ENCODE peak calls at places on chromosomes 5 and 9, in eight cellular contexts. G is uterus, H is heart left ventricle, Y is Peyer's patch, E is kidney, N is pancreas, M is mesenchymal stem cell, B is K562. X is an unnamed sample. For H3K4me1, the result is how much of the 10 kb centered on the place peaks cover.

GRCh38 chr5:32217886-32218396 is 43.8 kb upstream of the GOLPH3 start:
- DNase-seq in G (no peak), H (peak), Y (no peak), E (no peak), N (no peak), M (peak), B (no peak), X (no peak)

GRCh38 chr5:168286386-168286785 is 5.1 kb upstream of the WWC1 start:
- DNase-seq in G (no peak), H (no peak), Y (no peak), E (no peak), N (no peak), M (no peak), B (no peak), X (no peak)

GRCh38 chr5:139110526-139111168 is 87.5 kb downstream of the SIL1 start:
- DNase-seq in G (no peak), H (no peak), Y (no peak), E (no peak), N (no peak), M (no peak), B (no peak), X (no peak)

GRCh38 chr9:98727428-98727827 is 18.7 kb upstream of the GABBR2 start:
- DNase-seq in G (no peak), H (no peak), Y (no peak), E (no peak), N (no peak), M (no peak), B (no peak), X (no peak)

GRCh38 chr9:107105784-107106183 is 177.3 kb upstream of the RAD23B start:
- DNase-seq in G (no peak), H (no peak), Y (no peak), E (no peak), N (no peak), M (no peak), B (no peak), X (no peak)

GRCh38 chr5:157365732-157366131 is 94.3 kb upstream of the NIPAL4 start:
- DNase-seq in G (no peak), H (no peak), Y (no peak), E (no peak), N (no peak), M (no peak), B (no peak), X (no peak)

GRCh38 chr5:17794829-17795228 is 160.6 kb downstream of the TAF11L14 start:
- DNase-seq in G (no peak), H (no peak), Y (no peak), E (no peak), N (no peak), M (no peak), B (no peak), X (no peak)

GRCh38 chr9:33311953-33312352 is 21.6 kb downstream of the NFX1 start:
- DNase-seq in G (no peak), H (no peak), Y (no peak), E (no peak), N (no peak), M (no peak), B (no peak), X (no peak)

GRCh38 chr9:128702949-128703615 is 779 bp downstream of the PKN3 start:
- DNase-seq in G (peak), H (peak), Y (no peak), E (peak), N (no peak), M (peak), B (peak), X (peak)

GRCh38 chr9:123761905-123762605 is 167.9 kb downstream of the DENND1A start:
- DNase-seq in G (no peak), H (no peak), Y (no peak), E (no peak), N (no peak), M (peak), B (no peak), X (no peak)

GRCh38 chr5:81207009-81207408 is 26.1 kb upstream of the CKMT2 start:
- DNase-seq in G (no peak), H (no peak), Y (no peak), E (no peak), N (no peak), M (no peak), B (peak), X (no peak)

GRCh38 chr5:81626524-81626923 is 124.4 kb downstream of the SSBP2 start:
- DNase-seq in G (no peak), H (no peak), Y (no peak), E (no peak), N (no peak), M (peak), B (no peak), X (no peak)

GRCh38 chr5:62341783-62342475 is 35.9 kb downstream of the KIF2A start:
- DNase-seq in G (no peak), H (no peak), Y (no peak), E (no peak), N (no peak), M (no peak), B (no peak), X (no peak)

GRCh38 chr5:69234457-69235268 is at the start of gene CDK7:
- DNase-seq in G (peak), H (peak), Y (peak), E (peak), N (peak), M (peak), B (peak), X (peak)

GRCh38 chr9:131148966-131149677 is 23.7 kb downstream of the NUP214 start:
- DNase-seq in G (no peak), H (no peak), Y (no peak), E (no peak), N (no peak), M (no peak), B (peak), X (no peak)

GRCh38 chr9:130913599-130914416 is 17.2 kb upstream of the QRFP start:
- DNase-seq in G (no peak), H (no peak), Y (no peak), E (no peak), N (no peak), M (no peak), B (peak), X (no peak)

GRCh38 chr5:14440598-14441401 is 140.8 kb upstream of the OTULINL start:
- DNase-seq in G (peak), H (peak), Y (peak), E (peak), N (peak), M (peak), B (no peak), X (no peak)

GRCh38 chr5:14439087-14439841 is 142.3 kb upstream of the OTULINL start:
- DNase-seq in G (no peak), H (no peak), Y (no peak), E (no peak), N (no peak), M (no peak), B (no peak), X (no peak)

GRCh38 chr5:14436801-14437542 is 144.6 kb upstream of the OTULINL start:
- DNase-seq in G (no peak), H (no peak), Y (no peak), E (no peak), N (no peak), M (no peak), B (no peak), X (no peak)

GRCh38 chr5:14438195-14438606 is 143.4 kb upstream of the OTULINL start:
- DNase-seq in G (no peak), H (no peak), Y (no peak), E (no peak), N (no peak), M (no peak), B (no peak), X (no peak)

GRCh38 chr5:14440223-14440597 is 141.4 kb upstream of the OTULINL start:
- DNase-seq in G (no peak), H (no peak), Y (no peak), E (no peak), N (no peak), M (no peak), B (no peak), X (no peak)
- H3K4me3 ChIP-seq in G (peak), H (peak), Y (no peak), E (peak), N (no peak), M (peak), B (no peak), X (peak)

DNA sequence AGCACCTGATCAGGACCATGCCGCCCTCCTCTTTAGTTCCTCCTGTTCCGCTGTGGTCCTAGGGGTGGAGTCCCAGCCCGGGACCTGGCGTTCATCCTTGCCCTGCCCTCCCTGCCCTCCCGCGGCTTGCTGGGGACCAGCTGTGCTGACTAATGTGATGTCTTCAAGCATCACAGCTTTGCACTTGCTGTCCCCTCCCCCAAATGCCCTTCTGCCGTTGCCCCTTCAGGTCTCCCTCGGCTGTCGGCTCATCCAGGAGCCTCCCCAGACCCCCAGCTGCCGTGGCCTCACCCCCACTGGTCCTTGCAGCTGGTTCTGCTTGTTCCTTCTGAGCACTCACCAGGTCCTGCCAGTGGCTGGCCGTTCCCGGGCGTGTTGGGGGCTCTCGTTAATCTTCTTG is 19.9 kb downstream of the RXRA start:
- DNase-seq in G (no peak), H (no peak), Y (no peak), E (no peak), N (no peak), M (no peak), B (peak), X (no peak)
- H3K4me1 ChIP-seq in G (half or more), H (half or more), Y (half or more), E (under half), N (under half), M (half or more), B (under half), X (half or more)

DNA sequence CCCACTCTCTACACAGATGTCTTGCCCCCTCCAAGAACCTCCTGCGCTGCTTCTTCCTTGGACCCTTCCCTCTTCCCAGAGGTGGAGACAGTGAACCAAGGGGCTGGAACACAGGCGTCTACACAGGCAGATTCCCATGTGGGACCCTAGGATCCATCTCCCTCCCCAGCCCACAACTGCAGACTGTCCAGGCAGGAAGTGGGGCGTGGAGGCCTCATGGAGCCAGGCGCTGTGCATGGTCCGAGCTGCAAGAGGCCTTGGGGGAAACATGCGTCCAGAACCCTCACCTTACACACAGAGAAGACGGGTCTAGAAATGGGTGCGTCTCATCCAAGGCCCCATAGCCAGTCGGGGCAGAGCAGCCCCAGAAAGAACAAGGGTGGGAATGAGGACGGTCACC is 117.5 kb downstream of the VAV2 start:
- DNase-seq in G (no peak), H (no peak), Y (no peak), E (no peak), N (no peak), M (no peak), B (no peak), X (no peak)
- H3K27ac ChIP-seq in G (no peak), H (no peak), Y (no peak), E (no peak), N (no peak), M (peak), B (no peak), X (no peak)

GRCh38 chr5:33888582-33888981 is 3.2 kb downstream of the ADAMTS12 start:
- DNase-seq in G (no peak), H (no peak), Y (no peak), E (no peak), N (no peak), M (peak), B (no peak), X (no peak)
- H3K4me3 ChIP-seq in G (no peak), H (no peak), Y (no peak), E (no peak), N (no peak), M (peak), B (no peak), X (peak)

GRCh38 chr5:143244990-143245389 is 158.5 kb downstream of the NR3C1 start:
- DNase-seq in G (no peak), H (no peak), Y (no peak), E (no peak), N (no peak), M (peak), B (no peak), X (no peak)
- H3K4me1 ChIP-seq in G (under half), H (under half), Y (under half), E (under half), N (under half), M (under half), B (half or more), X (under half)